ENCODE peak calls at places on chromosomes 16 and 17, in six cellular contexts. Y, U, C, G, M and O are unnamed samples.

GRCh38 chr16:76346210-76346609 is 69.0 kb downstream of the CNTNAP4 start:
- DNase-seq in M (no peak), Y (no peak), G (no peak), U (no peak), C (no peak), O (no peak)

GRCh38 chr17:82937411-82938371 is 97.9 kb upstream of the ZNF750 start:
- DNase-seq in M (no peak), Y (no peak), C (no peak), G (no peak), U (no peak), O (no peak)

GRCh38 chr16:2715519-2715918 is 4.5 kb downstream of the PRSS27 start:
- DNase-seq in U (no peak), C (no peak), M (no peak), Y (no peak), G (peak; percentile 80), O (no peak)

GRCh38 chr17:17538417-17539391 is 42.5 kb upstream of the RASD1 start:
- DNase-seq in G (peak; percentile 56), M (peak; percentile 98), C (no peak), U (no peak), Y (no peak), O (peak; percentile 77)

GRCh38 chr17:27778193-27778592 is 22.1 kb downstream of the NOS2 start:
- DNase-seq in U (no peak), M (no peak), G (peak; percentile 20), Y (no peak), C (no peak), O (no peak)

GRCh38 chr16:49932943-49933342 is 77.0 kb upstream of the ZNF423 start:
- DNase-seq in M (no peak), G (no peak), U (no peak), Y (no peak), C (no peak), O (no peak)

GRCh38 chr17:62807812-62808575 is at the start of gene MARCHF10:
- DNase-seq in C (no peak), Y (no peak), G (peak; percentile 52), U (no peak), M (no peak), O (peak; percentile 69)

GRCh38 chr17:36934759-36935630 is 2.3 kb upstream of the LHX1 start:
- DNase-seq in U (no peak), C (no peak), G (peak; percentile 43), M (no peak), Y (no peak), O (no peak)

GRCh38 chr17:15351925-15352324 is 10.5 kb upstream of the TEKT3 start:
- DNase-seq in U (no peak), M (no peak), G (no peak), C (no peak), Y (no peak), O (no peak)

GRCh38 chr17:58626905-58627304 is 64.9 kb downstream of the TEX14 start:
- DNase-seq in Y (no peak), M (no peak), U (no peak), C (no peak), G (no peak), O (no peak)

GRCh38 chr17:38706625-38707298 is 1.7 kb downstream of the MLLT6 start:
- DNase-seq in C (no peak), Y (no peak), G (peak; percentile 57), M (no peak), U (no peak), O (no peak)

GRCh38 chr16:87056083-87056482 is 261.1 kb downstream of the C16orf95 start:
- DNase-seq in U (no peak), C (no peak), G (no peak), Y (no peak), M (no peak), O (no peak)

GRCh38 chr17:64345691-64346376 is 44.8 kb downstream of the PECAM1 start:
- DNase-seq in U (no peak), C (no peak), G (no peak), M (no peak), Y (no peak), O (no peak)

GRCh38 chr16:24203675-24204074 is 52.5 kb upstream of the CACNG3 start:
- DNase-seq in M (no peak), Y (no peak), U (no peak), C (peak; percentile 19), G (no peak), O (no peak)

GRCh38 chr17:30093463-30094147 is 23.0 kb upstream of the NSRP1 start:
- DNase-seq in C (peak; percentile 32), Y (no peak), M (peak; percentile 49), G (peak; percentile 75), U (peak; percentile 54), O (peak; percentile 74)

GRCh38 chr16:50731130-50731988 is 10.5 kb upstream of the CYLD start:
- DNase-seq in M (no peak), U (no peak), Y (no peak), C (no peak), G (no peak), O (no peak)

GRCh38 chr16:1426734-1427451 is 4.0 kb upstream of the PERCC1 start:
- DNase-seq in C (no peak), G (peak; percentile 27), Y (no peak), M (no peak), U (no peak), O (no peak)

DNA sequence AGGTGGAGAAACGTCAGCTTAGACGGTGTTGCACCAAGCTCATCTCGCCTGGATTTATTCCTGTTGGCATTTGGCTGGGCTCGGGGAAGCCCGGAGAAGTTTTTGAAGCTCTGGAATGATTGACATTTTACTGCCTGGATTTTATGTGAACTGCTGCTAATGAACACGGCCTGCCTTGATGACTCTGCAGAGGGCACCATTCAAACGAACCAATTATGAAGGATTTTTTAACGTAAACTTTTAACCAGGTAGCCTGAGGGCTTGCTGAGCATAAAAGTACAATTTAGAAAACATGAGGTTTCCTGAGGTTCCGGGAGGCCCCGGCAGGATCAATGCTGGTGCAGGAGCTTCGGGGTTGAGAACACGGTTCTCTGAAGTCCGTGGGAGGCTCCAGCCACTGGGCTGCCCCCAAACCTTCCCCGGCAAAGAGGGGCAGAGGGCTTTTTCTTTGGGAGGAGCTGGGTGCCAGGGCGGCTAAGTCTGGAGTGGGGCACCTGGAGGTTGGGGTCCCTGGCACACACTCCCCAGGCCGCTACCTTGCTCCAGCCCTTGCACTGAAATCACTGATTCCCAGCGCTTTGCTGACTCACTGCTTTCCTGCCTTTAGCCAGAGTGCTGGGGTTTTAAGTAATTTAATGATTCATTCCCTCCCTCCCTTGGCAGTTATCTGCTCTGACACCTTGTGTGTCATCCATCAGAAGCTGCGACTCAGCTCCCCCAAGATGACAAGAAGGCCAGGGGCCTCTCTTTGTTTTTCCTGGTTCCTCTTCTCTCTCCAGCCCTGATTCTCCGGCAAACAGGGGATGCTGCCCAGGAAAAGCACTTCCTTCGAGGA is 161.2 kb upstream of the IRX3 start:
- DNase-seq in G (peak; percentile 85), U (no peak), C (no peak), Y (no peak), M (no peak), O (no peak)
- TF ChIP-seq JUND in G (peak; percentile 92), U (no peak), C (no peak), Y (no peak), M (no peak), O (no peak)

DNA sequence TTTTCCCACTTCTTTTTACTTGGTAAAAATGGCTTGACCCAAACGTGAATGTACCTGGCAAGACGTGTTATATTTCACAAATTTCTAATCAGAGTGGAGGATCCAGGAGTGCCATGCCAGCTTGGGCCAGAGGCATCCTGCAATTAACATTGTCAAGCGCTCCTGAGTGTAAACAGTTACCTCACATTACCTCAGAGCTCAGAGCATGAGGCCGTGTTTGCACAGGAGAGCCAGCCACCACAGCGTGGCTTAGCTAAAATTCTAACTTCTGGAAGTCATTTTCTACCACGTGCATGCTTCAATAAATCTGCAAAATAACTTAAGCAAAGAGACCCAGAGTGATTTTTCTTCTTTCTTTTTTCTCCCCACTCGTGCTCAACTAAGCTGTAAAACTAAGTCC is 769.0 kb downstream of the KCNJ2 start:
- DNase-seq in C (no peak), M (no peak), Y (no peak), U (no peak), G (no peak), O (peak; percentile 78)
- TF ChIP-seq JUND in C (no peak), M (no peak), Y (no peak), U (no peak), G (no peak), O (no peak)

GRCh38 chr16:3980311-3981111 is 100.0 kb upstream of the CREBBP start:
- DNase-seq in Y (no peak), U (no peak), C (no peak), M (no peak), G (no peak), O (no peak)

GRCh38 chr16:3982216-3982615 is 101.7 kb upstream of the CREBBP start:
- DNase-seq in M (no peak), G (no peak), C (no peak), Y (no peak), U (no peak), O (no peak)

GRCh38 chr16:3984111-3985060 is 103.9 kb upstream of the CREBBP start:
- DNase-seq in C (no peak), Y (no peak), G (no peak), U (no peak), M (no peak), O (no peak)

GRCh38 chr16:3986235-3986544 is 105.7 kb upstream of the CREBBP start:
- DNase-seq in G (no peak), U (no peak), C (no peak), M (no peak), Y (no peak), O (no peak)

GRCh38 chr16:3983081-3983520 is 102.6 kb upstream of the CREBBP start:
- DNase-seq in C (no peak), U (peak; percentile 60), Y (peak; percentile 73), G (peak; percentile 82), M (peak; percentile 25), O (peak; percentile 96)
- TF ChIP-seq JUND in C (no peak), U (no peak), Y (no peak), G (no peak), M (no peak), O (no peak)

GRCh38 chr17:73025041-73025440 is 67.4 kb downstream of the SLC39A11 start:
- DNase-seq in U (no peak), Y (no peak), C (no peak), G (no peak), M (no peak), O (peak; percentile 35)

GRCh38 chr17:73029941-73030340 is 62.5 kb downstream of the SLC39A11 start:
- DNase-seq in G (no peak), M (no peak), U (no peak), Y (no peak), C (no peak), O (no peak)

GRCh38 chr17:73028311-73028755 is 64.2 kb downstream of the SLC39A11 start:
- DNase-seq in C (no peak), G (no peak), U (no peak), M (no peak), Y (no peak), O (no peak)

GRCh38 chr17:73029021-73029420 is 63.5 kb downstream of the SLC39A11 start:
- DNase-seq in G (no peak), M (no peak), Y (no peak), C (no peak), U (no peak), O (no peak)

DNA sequence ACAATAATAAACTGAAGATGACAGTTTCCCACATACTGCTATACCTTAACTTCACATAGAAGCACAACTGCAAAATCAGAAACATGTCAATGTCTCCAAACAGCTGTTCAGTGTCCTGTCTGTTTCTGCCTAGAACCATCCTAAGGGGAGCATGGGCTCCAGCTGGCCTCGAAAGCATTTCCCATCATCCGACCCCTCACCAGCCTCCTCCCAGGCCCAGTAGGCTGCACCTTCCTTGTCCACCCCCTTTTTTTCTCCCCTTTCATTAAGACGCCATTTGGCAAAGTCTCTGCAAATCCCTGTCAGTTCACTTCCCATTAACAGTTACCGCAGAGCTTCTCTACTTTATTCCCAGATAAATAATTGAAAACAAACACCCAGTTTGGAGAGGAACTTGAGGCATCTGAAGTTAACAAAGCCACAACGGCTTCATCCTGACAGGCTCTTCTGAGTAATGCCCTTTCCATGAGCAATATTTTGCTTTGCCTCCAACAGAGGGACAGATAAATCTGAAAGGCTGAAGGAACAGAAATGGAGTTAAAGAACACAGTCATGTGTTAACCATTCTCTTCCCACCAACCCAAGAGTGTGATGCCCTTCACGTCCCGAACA is 65.3 kb downstream of the SLC39A11 start:
- DNase-seq in Y (no peak), C (no peak), M (no peak), U (no peak), G (no peak), O (no peak)
- TF ChIP-seq JUND in Y (no peak), C (no peak), M (no peak), U (no peak), G (no peak), O (no peak)